ENCODE peak calls at places on chromosomes 11 and 22, in four cellular contexts. One of them, this sample, is unnamed.

GRCh38 chr22:38314140-38314991 is 2.9 kb downstream of the CSNK1E start:
- DNase-seq in WTC11: no peak
- DNase-seq in HepG2: no peak
- DNase-seq in SK-N-SH: no peak
- DNase-seq in this sample: no peak

GRCh38 chr11:48170176-48170839 is 46.3 kb upstream of the OR4B1 start:
- DNase-seq in WTC11: no peak
- DNase-seq in HepG2: no peak
- DNase-seq in SK-N-SH: no peak
- DNase-seq in this sample: no peak

GRCh38 chr11:116379185-116379828 is 393.5 kb downstream of the BUD13 start:
- DNase-seq in WTC11: peak; percentile 70
- DNase-seq in HepG2: peak; percentile 21
- DNase-seq in SK-N-SH: no peak
- DNase-seq in this sample: peak; percentile 31

GRCh38 chr22:17905445-17905844 is 118.9 kb downstream of the MICAL3 start:
- DNase-seq in WTC11: no peak
- DNase-seq in HepG2: no peak
- DNase-seq in SK-N-SH: no peak
- DNase-seq in this sample: no peak

GRCh38 chr11:31995525-31996123 is 95.2 kb upstream of the RCN1 start:
- DNase-seq in WTC11: no peak
- DNase-seq in HepG2: no peak
- DNase-seq in SK-N-SH: no peak
- DNase-seq in this sample: no peak

GRCh38 chr11:78688460-78688859 is 113.8 kb upstream of the NARS2 start:
- DNase-seq in WTC11: no peak
- DNase-seq in HepG2: no peak
- DNase-seq in SK-N-SH: no peak
- DNase-seq in this sample: no peak

GRCh38 chr22:44979154-44979553 is 30.7 kb downstream of the PHF21B start:
- DNase-seq in WTC11: no peak
- DNase-seq in HepG2: no peak
- DNase-seq in SK-N-SH: no peak
- DNase-seq in this sample: no peak

GRCh38 chr22:27615408-27615807 is 186.1 kb downstream of the MN1 start:
- DNase-seq in WTC11: no peak
- DNase-seq in HepG2: no peak
- DNase-seq in SK-N-SH: no peak
- DNase-seq in this sample: no peak

GRCh38 chr11:72598901-72599300 is 75.3 kb downstream of the PDE2A start:
- DNase-seq in WTC11: peak; percentile 68
- DNase-seq in HepG2: peak; percentile 28
- DNase-seq in SK-N-SH: peak; percentile 83
- DNase-seq in this sample: peak; percentile 54

GRCh38 chr22:42883970-42884369 is 26.9 kb upstream of the ARFGAP3 start:
- DNase-seq in WTC11: no peak
- DNase-seq in HepG2: no peak
- DNase-seq in SK-N-SH: no peak
- DNase-seq in this sample: no peak

GRCh38 chr22:47172771-47173534 is 410.5 kb downstream of the TBC1D22A start:
- DNase-seq in WTC11: peak; percentile 5
- DNase-seq in HepG2: no peak
- DNase-seq in SK-N-SH: no peak
- DNase-seq in this sample: no peak

GRCh38 chr11:79336740-79337517 is 103.9 kb downstream of the TENM4 start:
- DNase-seq in WTC11: no peak
- DNase-seq in HepG2: no peak
- DNase-seq in SK-N-SH: no peak
- DNase-seq in this sample: no peak

GRCh38 chr11:130068986-130069683 is 559 bp upstream of the APLP2 start:
- DNase-seq in WTC11: peak; percentile 46
- DNase-seq in HepG2: no peak
- DNase-seq in SK-N-SH: no peak
- DNase-seq in this sample: no peak
- TF ChIP-seq FOXJ3 in WTC11: no peak
- TF ChIP-seq FOXJ3 in HepG2: no peak
- TF ChIP-seq FOXJ3 in SK-N-SH: no peak
- TF ChIP-seq FOXJ3 in this sample: no peak

DNA sequence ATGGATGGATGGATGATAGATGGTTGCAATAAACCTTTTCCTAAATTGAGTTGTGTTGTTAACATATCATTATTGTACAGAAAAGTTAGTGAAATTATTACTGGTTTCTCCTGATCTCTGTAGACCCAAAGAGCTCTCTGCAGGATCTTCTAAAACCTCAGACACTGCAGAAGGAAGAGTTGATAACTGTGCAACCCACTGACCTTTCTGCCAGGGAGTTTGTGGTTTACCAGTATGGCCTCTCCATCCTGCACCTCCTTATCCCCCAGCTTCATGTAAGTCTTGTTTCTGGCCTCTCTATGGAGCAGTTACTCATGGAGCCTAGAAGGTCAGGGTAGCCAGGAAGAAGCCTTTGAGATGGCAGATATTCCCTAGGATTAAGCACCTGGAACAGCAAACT is 45.6 kb downstream of the BTG4 start:
- DNase-seq in WTC11: no peak
- DNase-seq in HepG2: no peak
- DNase-seq in SK-N-SH: no peak
- DNase-seq in this sample: no peak
- TF ChIP-seq FOXJ3 in WTC11: no peak
- TF ChIP-seq FOXJ3 in HepG2: no peak
- TF ChIP-seq FOXJ3 in SK-N-SH: no peak
- TF ChIP-seq FOXJ3 in this sample: no peak

GRCh38 chr22:49521787-49522224 is 305.9 kb downstream of the BRD1 start:
- DNase-seq in WTC11: no peak
- DNase-seq in HepG2: no peak
- DNase-seq in SK-N-SH: no peak
- DNase-seq in this sample: no peak
- TF ChIP-seq FOXJ3 in WTC11: no peak
- TF ChIP-seq FOXJ3 in HepG2: no peak
- TF ChIP-seq FOXJ3 in SK-N-SH: no peak
- TF ChIP-seq FOXJ3 in this sample: no peak

GRCh38 chr11:9219115-9219514 is 46.0 kb downstream of the DENND5A start:
- DNase-seq in WTC11: no peak
- DNase-seq in HepG2: no peak
- DNase-seq in SK-N-SH: no peak
- DNase-seq in this sample: no peak
- TF ChIP-seq FOXJ3 in WTC11: no peak
- TF ChIP-seq FOXJ3 in HepG2: no peak
- TF ChIP-seq FOXJ3 in SK-N-SH: no peak
- TF ChIP-seq FOXJ3 in this sample: no peak

GRCh38 chr11:63915961-63916836 is 765 bp downstream of the RCOR2 start:
- DNase-seq in WTC11: peak; percentile 96
- DNase-seq in HepG2: peak; percentile 53
- DNase-seq in SK-N-SH: peak; percentile 91
- DNase-seq in this sample: peak; percentile 76
- TF ChIP-seq FOXJ3 in WTC11: no peak
- TF ChIP-seq FOXJ3 in HepG2: no peak
- TF ChIP-seq FOXJ3 in SK-N-SH: no peak
- TF ChIP-seq FOXJ3 in this sample: no peak

DNA sequence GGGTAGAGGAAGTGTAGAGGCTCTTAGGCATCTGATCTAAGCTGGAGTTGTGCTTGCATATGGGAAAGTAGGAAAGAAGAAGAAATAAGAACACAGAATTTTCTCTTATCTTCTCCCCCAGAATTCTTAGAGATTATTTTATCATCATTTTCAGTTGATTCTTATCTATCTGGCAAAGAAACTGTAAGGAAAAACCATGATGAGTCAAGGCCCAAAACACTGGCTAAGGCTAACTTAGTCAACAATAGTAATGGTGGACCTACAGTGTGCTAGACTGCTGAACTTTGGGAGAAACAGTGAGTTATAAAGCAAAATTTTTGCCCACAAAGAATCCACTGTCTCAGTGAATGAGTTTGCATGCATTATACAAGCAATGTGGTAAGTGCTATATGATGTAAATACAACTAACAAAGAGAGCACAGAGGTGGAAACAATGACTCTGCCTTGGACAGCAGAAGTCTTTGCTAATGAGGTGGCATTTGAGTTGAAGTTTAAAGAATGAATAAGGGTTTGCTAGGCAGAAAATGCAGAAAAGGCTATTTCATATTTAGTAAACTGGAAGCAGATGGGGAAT is 344.5 kb upstream of the PLET1 start:
- DNase-seq in WTC11: no peak
- DNase-seq in HepG2: no peak
- DNase-seq in SK-N-SH: no peak
- DNase-seq in this sample: no peak
- TF ChIP-seq FOXJ3 in WTC11: no peak
- TF ChIP-seq FOXJ3 in HepG2: no peak
- TF ChIP-seq FOXJ3 in SK-N-SH: no peak
- TF ChIP-seq FOXJ3 in this sample: no peak